ENCODE peak calls at places on chromosomes 4 and X, in eight cellular contexts. Z is CD8-positive, alpha-beta memory T cell; U is stimulated activated CD4-positive, alpha-beta T cell treated with anti-CD3 and anti-CD28 coated beads, Interleukin-4, amount 100 ng/mL, for 48 hours; N is globus pallidus; A is GF-D8; V is cardiac muscle cell; C is sciatic nerve; W is astrocyte of the cerebellum. L is an unnamed sample.

GRCh38 chr4:39889226-39889625 is 88.5 kb downstream of the PDS5A start:
- DNase-seq in Z (no peak), U (no peak), N (no peak), A (no peak), V (no peak), C (no peak), W (no peak), L (no peak)

GRCh38 chr4:90181644-90182043 is 54.5 kb downstream of the CCSER1 start:
- DNase-seq in Z (no peak), U (no peak), N (no peak), A (no peak), V (no peak), C (no peak), W (no peak), L (no peak)

GRCh38 chr4:156111706-156112105 is 158.0 kb upstream of the CTSO start:
- DNase-seq in Z (no peak), U (no peak), N (no peak), A (no peak), V (no peak), C (no peak), W (no peak), L (no peak)

GRCh38 chrX:143461616-143462015 is 55.7 kb downstream of the SPANXN3 start:
- DNase-seq in Z (no peak), U (no peak), N (no peak), A (no peak), V (no peak), C (no peak), W (no peak), L (no peak)

GRCh38 chr4:20317424-20317985 is 65.8 kb downstream of the SLIT2 start:
- DNase-seq in Z (no peak), U (no peak), N (peak), A (no peak), V (no peak), C (no peak), W (no peak), L (no peak)

GRCh38 chr4:184170996-184171395 is 46.7 kb downstream of the ENPP6 start:
- DNase-seq in Z (no peak), U (no peak), N (no peak), A (no peak), V (peak), C (no peak), W (no peak), L (no peak)

GRCh38 chr4:169342906-169343560 is 72.3 kb upstream of the SH3RF1 start:
- DNase-seq in Z (no peak), U (no peak), N (no peak), A (no peak), V (no peak), C (no peak), W (no peak), L (no peak)

GRCh38 chrX:72620550-72621145 is 48.0 kb upstream of the HDAC8 start:
- DNase-seq in Z (peak), U (peak), N (no peak), A (no peak), V (no peak), C (no peak), W (peak), L (peak)

GRCh38 chr4:52250124-52250523 is 199.0 kb downstream of the SPATA18 start:
- DNase-seq in Z (no peak), U (no peak), N (no peak), A (no peak), V (no peak), C (peak), W (no peak), L (no peak)

GRCh38 chr4:8837181-8837811 is 34.3 kb downstream of the HMX1 start:
- DNase-seq in Z (peak), U (no peak), N (peak), A (no peak), V (no peak), C (peak), W (no peak), L (peak)

GRCh38 chrX:47628980-47629379 is 750 bp downstream of the CFP start:
- DNase-seq in Z (no peak), U (no peak), N (no peak), A (no peak), V (no peak), C (no peak), W (no peak), L (no peak)

GRCh38 chr4:142407569-142407968 is 438.5 kb downstream of the INPP4B start:
- DNase-seq in Z (no peak), U (no peak), N (no peak), A (no peak), V (no peak), C (no peak), W (no peak), L (no peak)

GRCh38 chr4:176789955-176790354 is 2.8 kb downstream of the VEGFC start:
- DNase-seq in Z (no peak), U (no peak), N (peak), A (peak), V (peak), C (no peak), W (no peak), L (no peak)

GRCh38 chr4:186605261-186605865 is 50.0 kb upstream of the MTNR1A start:
- DNase-seq in Z (no peak), U (no peak), N (no peak), A (no peak), V (no peak), C (no peak), W (no peak), L (no peak)

GRCh38 chr4:92618968-92619367 is 315.2 kb downstream of the GRID2 start:
- DNase-seq in Z (no peak), U (no peak), N (peak), A (no peak), V (no peak), C (no peak), W (no peak), L (no peak)

GRCh38 chr4:21879187-21879586 is 69.4 kb downstream of the KCNIP4 start:
- DNase-seq in Z (no peak), U (no peak), N (no peak), A (no peak), V (no peak), C (no peak), W (no peak), L (no peak)

GRCh38 chr4:101252721-101253120 is 94.6 kb downstream of the PPP3CA start:
- DNase-seq in Z (no peak), U (no peak), N (no peak), A (no peak), V (peak), C (no peak), W (no peak), L (no peak)

GRCh38 chr4:70688795-70689231 is 481 bp downstream of the UTP3 start:
- DNase-seq in Z (no peak), U (peak), N (no peak), A (no peak), V (no peak), C (no peak), W (no peak), L (no peak)

GRCh38 chrX:48472851-48473717 is 2.9 kb upstream of the FTSJ1 start:
- DNase-seq in Z (no peak), U (no peak), N (no peak), A (no peak), V (peak), C (no peak), W (no peak), L (no peak)

GRCh38 chrX:148203531-148203930 is 222.4 kb downstream of the FMR1NB start:
- DNase-seq in Z (no peak), U (no peak), N (no peak), A (no peak), V (no peak), C (no peak), W (no peak), L (no peak)

GRCh38 chr4:124940387-124940786 is 227.9 kb upstream of the ANKRD50 start:
- DNase-seq in Z (no peak), U (no peak), N (no peak), A (no peak), V (no peak), C (no peak), W (peak), L (no peak)

GRCh38 chr4:108793413-108793812 is 30.6 kb upstream of the ETNPPL start:
- DNase-seq in Z (no peak), U (no peak), N (no peak), A (no peak), V (no peak), C (no peak), W (no peak), L (no peak)

GRCh38 chr4:65223601-65224000 is 446.7 kb downstream of the EPHA5 start:
- DNase-seq in Z (no peak), U (no peak), N (no peak), A (no peak), V (no peak), C (no peak), W (no peak), L (no peak)

GRCh38 chrX:2423293-2423692 is 77.5 kb downstream of the DHRSX start:
- DNase-seq in Z (no peak), U (no peak), N (no peak), A (no peak), V (no peak), C (no peak), W (no peak), L (no peak)

GRCh38 chrX:35696760-35697234 is 101.3 kb upstream of the MAGEB16 start:
- DNase-seq in Z (no peak), U (no peak), N (no peak), A (no peak), V (no peak), C (no peak), W (no peak), L (no peak)